ENCODE peak calls at places on chromosome 12, in nine cellular contexts. E, L, W, R, Y, Q, C, V and B are unnamed samples.

GRCh38 chr12:2049604-2050540 is 2.9 kb upstream of the CACNA1C start:
- DNase-seq in E (no peak), L (no peak), W (no peak), R (no peak), Y (no peak), Q (no peak), C (no peak), V (no peak), B (no peak)

GRCh38 chr12:105775351-105775750 is 363.4 kb downstream of the NUAK1 start:
- DNase-seq in E (peak), L (no peak), W (no peak), R (peak), Y (no peak), Q (no peak), C (peak), V (no peak), B (no peak)

GRCh38 chr12:105064564-105065222 is 19.6 kb downstream of the ALDH1L2 start:
- DNase-seq in E (no peak), L (no peak), W (no peak), R (no peak), Y (no peak), Q (no peak), C (no peak), V (no peak), B (no peak)

GRCh38 chr12:130880411-130880885 is 8.6 kb downstream of the RAN start:
- DNase-seq in E (no peak), L (peak), W (no peak), R (no peak), Y (no peak), Q (no peak), C (no peak), V (no peak), B (no peak)

GRCh38 chr12:92546826-92547348 is 155.9 kb upstream of the PLEKHG7 start:
- DNase-seq in E (no peak), L (no peak), W (no peak), R (no peak), Y (no peak), Q (no peak), C (no peak), V (no peak), B (no peak)

GRCh38 chr12:49609875-49610154 is 4.4 kb upstream of the FAM186B start:
- DNase-seq in E (peak), L (no peak), W (no peak), R (no peak), Y (no peak), Q (no peak), C (no peak), V (no peak), B (no peak)

GRCh38 chr12:52964556-52965336 is 15.8 kb downstream of the KRT18 start:
- DNase-seq in E (no peak), L (no peak), W (no peak), R (no peak), Y (no peak), Q (no peak), C (no peak), V (no peak), B (no peak)

GRCh38 chr12:103852498-103852992 is 11.5 kb upstream of the NT5DC3 start:
- DNase-seq in E (peak), L (no peak), W (peak), R (peak), Y (no peak), Q (no peak), C (no peak), V (no peak), B (no peak)

GRCh38 chr12:132523576-132524331 is 33.8 kb downstream of the FBRSL1 start:
- DNase-seq in E (peak), L (peak), W (peak), R (peak), Y (peak), Q (no peak), C (no peak), V (peak), B (peak)

GRCh38 chr12:5516781-5517180 is 84.9 kb downstream of the NTF3 start:
- DNase-seq in E (no peak), L (no peak), W (no peak), R (no peak), Y (no peak), Q (no peak), C (no peak), V (no peak), B (no peak)

GRCh38 chr12:58920102-58920955 is at the start of gene LRIG3:
- DNase-seq in E (peak), L (peak), W (peak), R (peak), Y (peak), Q (peak), C (peak), V (peak), B (peak)

GRCh38 chr12:47216150-47216677 is 136.5 kb upstream of the AMIGO2 start:
- DNase-seq in E (no peak), L (peak), W (no peak), R (no peak), Y (peak), Q (no peak), C (no peak), V (no peak), B (no peak)

GRCh38 chr12:111467092-111467861 is 61.6 kb downstream of the SH2B3 start:
- DNase-seq in E (no peak), L (no peak), W (no peak), R (peak), Y (no peak), Q (no peak), C (no peak), V (no peak), B (no peak)

GRCh38 chr12:52946334-52946733 is 2.6 kb upstream of the KRT18 start:
- DNase-seq in E (no peak), L (no peak), W (no peak), R (no peak), Y (no peak), Q (no peak), C (no peak), V (no peak), B (no peak)

GRCh38 chr12:77324763-77325468 is 259.5 kb upstream of the E2F7 start:
- DNase-seq in E (peak), L (peak), W (peak), R (peak), Y (peak), Q (peak), C (no peak), V (peak), B (peak)

GRCh38 chr12:121927798-121928197 is 9.4 kb downstream of the CFAP251 start:
- DNase-seq in E (no peak), L (no peak), W (no peak), R (peak), Y (no peak), Q (no peak), C (no peak), V (no peak), B (no peak)

GRCh38 chr12:55718020-55718419 is 2.2 kb upstream of the RDH5 start:
- DNase-seq in E (peak), L (no peak), W (no peak), R (peak), Y (no peak), Q (no peak), C (no peak), V (no peak), B (no peak)

GRCh38 chr12:119479121-119479561 is 114.4 kb upstream of the TMEM233 start:
- DNase-seq in E (peak), L (no peak), W (no peak), R (no peak), Y (no peak), Q (no peak), C (no peak), V (no peak), B (no peak)

GRCh38 chr12:22082190-22082701 is 36.2 kb downstream of the CMAS start:
- DNase-seq in E (no peak), L (no peak), W (no peak), R (no peak), Y (no peak), Q (no peak), C (no peak), V (no peak), B (no peak)

GRCh38 chr12:52657305-52657902 is 5.4 kb upstream of the KRT2 start:
- DNase-seq in E (no peak), L (no peak), W (no peak), R (no peak), Y (no peak), Q (no peak), C (no peak), V (no peak), B (no peak)

GRCh38 chr12:25054783-25055144 is 105.9 kb upstream of the BCAT1 start:
- DNase-seq in E (no peak), L (peak), W (no peak), R (peak), Y (no peak), Q (no peak), C (peak), V (no peak), B (no peak)

GRCh38 chr12:110582286-110583136 is 607 bp downstream of the PPTC7 start:
- DNase-seq in E (peak), L (peak), W (no peak), R (peak), Y (peak), Q (no peak), C (no peak), V (peak), B (peak)

GRCh38 chr12:129312048-129312447 is 458.8 kb downstream of the GLT1D1 start:
- DNase-seq in E (no peak), L (peak), W (no peak), R (no peak), Y (no peak), Q (no peak), C (no peak), V (no peak), B (no peak)

GRCh38 chr12:23535441-23535840 is 414.0 kb downstream of the SOX5 start:
- DNase-seq in E (no peak), L (no peak), W (no peak), R (no peak), Y (no peak), Q (no peak), C (no peak), V (no peak), B (no peak)